ENCODE peak calls at places on chromosomes 13 and 19, in five cellular contexts. One of them, this sample, is unnamed.

GRCh38 chr13:21917046-21918010 is 246.5 kb downstream of the FGF9 start:
- DNase-seq in IMR-90: peak
- DNase-seq in K562: no peak
- DNase-seq in SK-N-SH: no peak
- DNase-seq in GM12878: no peak
- DNase-seq in this sample: no peak

GRCh38 chr13:40207110-40207478 is 459.3 kb downstream of the FOXO1 start:
- DNase-seq in IMR-90: no peak
- DNase-seq in K562: no peak
- DNase-seq in SK-N-SH: no peak
- DNase-seq in GM12878: peak
- DNase-seq in this sample: no peak

GRCh38 chr19:55133639-55134444 is 15.2 kb downstream of the TNNT1 start:
- DNase-seq in IMR-90: no peak
- DNase-seq in K562: no peak
- DNase-seq in SK-N-SH: no peak
- DNase-seq in GM12878: no peak
- DNase-seq in this sample: no peak

GRCh38 chr19:49423985-49424303 is 703 bp upstream of the PTH2 start:
- DNase-seq in IMR-90: no peak
- DNase-seq in K562: no peak
- DNase-seq in SK-N-SH: no peak
- DNase-seq in GM12878: no peak
- DNase-seq in this sample: no peak

GRCh38 chr19:13152854-13153626 is 2.8 kb downstream of the IER2 start:
- DNase-seq in IMR-90: peak
- DNase-seq in K562: peak
- DNase-seq in SK-N-SH: peak
- DNase-seq in GM12878: peak
- DNase-seq in this sample: peak

GRCh38 chr19:42475366-42475765 is 32.6 kb upstream of the CXCL17 start:
- DNase-seq in IMR-90: no peak
- DNase-seq in K562: no peak
- DNase-seq in SK-N-SH: no peak
- DNase-seq in GM12878: no peak
- DNase-seq in this sample: no peak

GRCh38 chr13:114109646-114110045 is 22.8 kb downstream of the RASA3 start:
- DNase-seq in IMR-90: no peak
- DNase-seq in K562: no peak
- DNase-seq in SK-N-SH: peak
- DNase-seq in GM12878: no peak
- DNase-seq in this sample: no peak

GRCh38 chr13:102948006-102948405 is 102.2 kb downstream of the ERCC5 start:
- DNase-seq in IMR-90: no peak
- DNase-seq in K562: no peak
- DNase-seq in SK-N-SH: no peak
- DNase-seq in GM12878: no peak
- DNase-seq in this sample: no peak

GRCh38 chr13:32384702-32385101 is 43.2 kb downstream of the N4BP2L1 start:
- DNase-seq in IMR-90: no peak
- DNase-seq in K562: no peak
- DNase-seq in SK-N-SH: no peak
- DNase-seq in GM12878: no peak
- DNase-seq in this sample: no peak

GRCh38 chr13:98254541-98254940 is 77.5 kb upstream of the RNF113B start:
- DNase-seq in IMR-90: peak
- DNase-seq in K562: no peak
- DNase-seq in SK-N-SH: peak
- DNase-seq in GM12878: no peak
- DNase-seq in this sample: no peak

GRCh38 chr13:92297971-92298942 is 899.8 kb downstream of the GPC5 start:
- DNase-seq in IMR-90: no peak
- DNase-seq in K562: no peak
- DNase-seq in SK-N-SH: no peak
- DNase-seq in GM12878: no peak
- DNase-seq in this sample: no peak

GRCh38 chr13:38350114-38350617 is 515 bp downstream of the UFM1 start:
- DNase-seq in IMR-90: peak
- DNase-seq in K562: peak
- DNase-seq in SK-N-SH: peak
- DNase-seq in GM12878: no peak
- DNase-seq in this sample: peak

GRCh38 chr19:2529473-2529918 is 53.6 kb downstream of the GADD45B start:
- DNase-seq in IMR-90: peak
- DNase-seq in K562: peak
- DNase-seq in SK-N-SH: no peak
- DNase-seq in GM12878: no peak
- DNase-seq in this sample: peak

GRCh38 chr19:45670670-45671453 is 2.8 kb downstream of the GIPR start:
- DNase-seq in IMR-90: peak
- DNase-seq in K562: peak
- DNase-seq in SK-N-SH: peak
- DNase-seq in GM12878: peak
- DNase-seq in this sample: peak

GRCh38 chr19:2615782-2616181 is 86.7 kb downstream of the GNG7 start:
- DNase-seq in IMR-90: no peak
- DNase-seq in K562: no peak
- DNase-seq in SK-N-SH: no peak
- DNase-seq in GM12878: no peak
- DNase-seq in this sample: no peak

GRCh38 chr13:109273326-109273751 is 513.0 kb downstream of the IRS2 start:
- DNase-seq in IMR-90: peak
- DNase-seq in K562: no peak
- DNase-seq in SK-N-SH: no peak
- DNase-seq in GM12878: no peak
- DNase-seq in this sample: peak

GRCh38 chr19:56611288-56611687 is 16.2 kb downstream of the ZNF71 start:
- DNase-seq in IMR-90: no peak
- DNase-seq in K562: no peak
- DNase-seq in SK-N-SH: no peak
- DNase-seq in GM12878: no peak
- DNase-seq in this sample: no peak

GRCh38 chr19:58559275-58560006 is 1.0 kb upstream of the UBE2M start:
- DNase-seq in IMR-90: peak
- DNase-seq in K562: peak
- DNase-seq in SK-N-SH: peak
- DNase-seq in GM12878: peak
- DNase-seq in this sample: peak

GRCh38 chr19:49690656-49691242 is at the start of gene CPT1C:
- DNase-seq in IMR-90: peak
- DNase-seq in K562: no peak
- DNase-seq in SK-N-SH: peak
- DNase-seq in GM12878: no peak
- DNase-seq in this sample: no peak

GRCh38 chr19:12872941-12873890 is 8.0 kb downstream of the DNASE2 start:
- DNase-seq in IMR-90: peak
- DNase-seq in K562: peak
- DNase-seq in SK-N-SH: peak
- DNase-seq in GM12878: no peak
- DNase-seq in this sample: no peak

GRCh38 chr19:18408053-18408476 is 10.6 kb upstream of the LRRC25 start:
- DNase-seq in IMR-90: no peak
- DNase-seq in K562: peak
- DNase-seq in SK-N-SH: peak
- DNase-seq in GM12878: peak
- DNase-seq in this sample: no peak
- TF ChIP-seq CTCF in IMR-90: peak
- TF ChIP-seq CTCF in K562: peak
- TF ChIP-seq CTCF in SK-N-SH: peak
- TF ChIP-seq CTCF in GM12878: peak
- TF ChIP-seq CTCF in this sample: peak

GRCh38 chr19:47266401-47266885 is 8.2 kb upstream of the INAFM1 start:
- DNase-seq in IMR-90: no peak
- DNase-seq in K562: no peak
- DNase-seq in SK-N-SH: no peak
- DNase-seq in GM12878: no peak
- DNase-seq in this sample: no peak

GRCh38 chr19:47264629-47265028 is 8.3 kb downstream of the CCDC9 start:
- DNase-seq in IMR-90: no peak
- DNase-seq in K562: no peak
- DNase-seq in SK-N-SH: no peak
- DNase-seq in GM12878: no peak
- DNase-seq in this sample: no peak

GRCh38 chr19:47268028-47268427 is 6.7 kb upstream of the INAFM1 start:
- DNase-seq in IMR-90: no peak
- DNase-seq in K562: no peak
- DNase-seq in SK-N-SH: no peak
- DNase-seq in GM12878: no peak
- DNase-seq in this sample: no peak

GRCh38 chr19:47269596-47269995 is 5.1 kb upstream of the INAFM1 start:
- DNase-seq in IMR-90: no peak
- DNase-seq in K562: no peak
- DNase-seq in SK-N-SH: no peak
- DNase-seq in GM12878: no peak
- DNase-seq in this sample: no peak

DNA sequence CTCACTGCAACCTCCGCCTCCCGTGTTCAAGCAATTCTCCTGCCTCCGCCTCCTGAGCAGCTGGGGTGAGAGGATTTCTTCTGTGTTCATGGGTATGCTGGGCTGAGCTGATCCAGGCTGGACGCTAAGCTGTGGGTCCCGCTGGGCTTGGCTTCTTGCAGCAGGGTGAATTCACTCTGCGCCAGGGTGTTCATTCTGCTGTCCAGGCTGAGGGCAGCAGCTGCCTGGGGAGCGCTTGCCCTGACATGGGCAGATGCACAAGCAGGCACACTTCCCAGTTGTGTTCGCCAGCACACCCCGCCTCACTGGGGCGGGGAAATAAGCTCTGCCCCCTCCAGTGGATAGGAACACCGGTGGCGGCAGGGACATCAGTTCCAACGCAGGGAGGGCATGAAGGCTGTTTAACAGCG is 7.3 kb upstream of the INAFM1 start:
- DNase-seq in IMR-90: no peak
- DNase-seq in K562: no peak
- DNase-seq in SK-N-SH: no peak
- DNase-seq in GM12878: no peak
- DNase-seq in this sample: no peak
- TF ChIP-seq RCOR1 in IMR-90: no peak
- TF ChIP-seq RCOR1 in K562: no peak
- TF ChIP-seq RCOR1 in SK-N-SH: no peak
- TF ChIP-seq RCOR1 in GM12878: no peak
- TF ChIP-seq RCOR1 in this sample: no peak

DNA sequence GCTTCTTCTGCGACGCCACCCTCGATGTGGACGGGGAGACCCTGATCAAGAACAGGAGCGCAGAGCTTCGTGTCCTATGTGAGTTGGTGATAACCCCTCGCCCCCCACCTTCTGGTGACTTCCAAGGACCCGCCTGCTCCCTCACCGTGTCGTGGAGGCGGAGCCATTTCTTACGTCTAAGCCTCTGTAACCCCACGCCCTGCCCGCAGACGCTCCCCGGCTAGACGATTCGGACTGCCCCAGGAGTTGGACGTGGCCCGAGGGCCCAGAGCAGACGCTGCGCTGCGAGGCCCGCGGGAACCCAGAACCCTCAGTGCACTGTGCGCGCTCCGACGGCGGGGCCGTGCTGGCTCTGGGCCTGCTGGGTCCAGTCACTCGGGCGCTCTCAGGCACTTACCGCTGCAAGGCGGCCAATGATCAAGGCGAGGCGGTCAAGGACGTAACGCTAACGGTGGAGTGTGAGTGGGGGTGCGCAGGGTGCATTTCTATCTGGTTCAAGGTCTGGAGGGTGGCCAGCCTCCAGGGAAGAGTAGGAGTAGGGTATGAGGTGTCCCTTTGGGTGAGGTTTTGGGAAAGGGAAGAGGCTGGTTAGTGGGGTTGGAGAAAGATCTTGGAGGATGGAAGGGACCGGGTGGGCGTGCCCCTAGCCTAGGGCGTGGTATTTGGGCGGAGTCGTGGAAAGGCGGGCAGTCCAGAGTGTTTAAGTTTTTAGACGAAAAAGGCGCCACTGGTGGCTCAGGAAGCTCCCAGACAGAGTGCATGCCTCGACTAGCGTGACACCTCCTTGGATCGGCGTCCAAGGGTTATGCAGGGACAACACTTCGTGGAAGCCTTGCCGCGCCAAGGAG is 3.3 kb downstream of the ICAM5 start:
- DNase-seq in IMR-90: no peak
- DNase-seq in K562: peak
- DNase-seq in SK-N-SH: no peak
- DNase-seq in GM12878: no peak
- DNase-seq in this sample: no peak
- H3K4me3 ChIP-seq in IMR-90: peak
- H3K4me3 ChIP-seq in K562: peak
- H3K4me3 ChIP-seq in SK-N-SH: peak
- H3K4me3 ChIP-seq in GM12878: peak
- H3K4me3 ChIP-seq in this sample: no peak

GRCh38 chr13:27257233-27257568 is 5.8 kb downstream of the RPL21 start:
- DNase-seq in IMR-90: no peak
- DNase-seq in K562: no peak
- DNase-seq in SK-N-SH: no peak
- DNase-seq in GM12878: no peak
- DNase-seq in this sample: no peak

GRCh38 chr13:27261376-27261775 is 9.3 kb upstream of the RASL11A start:
- DNase-seq in IMR-90: no peak
- DNase-seq in K562: no peak
- DNase-seq in SK-N-SH: no peak
- DNase-seq in GM12878: no peak
- DNase-seq in this sample: no peak

GRCh38 chr13:27259831-27260230 is 8.5 kb downstream of the RPL21 start:
- DNase-seq in IMR-90: no peak
- DNase-seq in K562: no peak
- DNase-seq in SK-N-SH: no peak
- DNase-seq in GM12878: no peak
- DNase-seq in this sample: no peak

GRCh38 chr13:27257648-27258253 is 6.4 kb downstream of the RPL21 start:
- DNase-seq in IMR-90: no peak
- DNase-seq in K562: no peak
- DNase-seq in SK-N-SH: no peak
- DNase-seq in GM12878: no peak
- DNase-seq in this sample: no peak

GRCh38 chr13:27258637-27259377 is 7.4 kb downstream of the RPL21 start:
- DNase-seq in IMR-90: no peak
- DNase-seq in K562: no peak
- DNase-seq in SK-N-SH: no peak
- DNase-seq in GM12878: no peak
- DNase-seq in this sample: no peak
- TF ChIP-seq CTCF in IMR-90: no peak
- TF ChIP-seq CTCF in K562: no peak
- TF ChIP-seq CTCF in SK-N-SH: no peak
- TF ChIP-seq CTCF in GM12878: no peak
- TF ChIP-seq CTCF in this sample: no peak

GRCh38 chr19:18588611-18589379 is at the start of gene REX1BD:
- DNase-seq in IMR-90: peak
- DNase-seq in K562: peak
- DNase-seq in SK-N-SH: peak
- DNase-seq in GM12878: peak
- DNase-seq in this sample: no peak

GRCh38 chr19:18587962-18588610 is 512 bp upstream of the REX1BD start:
- DNase-seq in IMR-90: no peak
- DNase-seq in K562: peak
- DNase-seq in SK-N-SH: no peak
- DNase-seq in GM12878: no peak
- DNase-seq in this sample: no peak

GRCh38 chr19:18586311-18586710 is 2.3 kb upstream of the REX1BD start:
- DNase-seq in IMR-90: no peak
- DNase-seq in K562: no peak
- DNase-seq in SK-N-SH: no peak
- DNase-seq in GM12878: no peak
- DNase-seq in this sample: no peak

GRCh38 chr19:18589380-18590272 is 1.0 kb downstream of the REX1BD start:
- DNase-seq in IMR-90: peak
- DNase-seq in K562: peak
- DNase-seq in SK-N-SH: peak
- DNase-seq in GM12878: no peak
- DNase-seq in this sample: peak

GRCh38 chr19:18587561-18587960 is 1.0 kb upstream of the REX1BD start:
- DNase-seq in IMR-90: no peak
- DNase-seq in K562: no peak
- DNase-seq in SK-N-SH: no peak
- DNase-seq in GM12878: no peak
- DNase-seq in this sample: no peak
- TF ChIP-seq RCOR1 in IMR-90: no peak
- TF ChIP-seq RCOR1 in K562: no peak
- TF ChIP-seq RCOR1 in SK-N-SH: no peak
- TF ChIP-seq RCOR1 in GM12878: no peak
- TF ChIP-seq RCOR1 in this sample: no peak

This sample was measured in A549.